ENCODE peak calls at places on chromosomes 16 and 17, in six cellular contexts. One of them, this sample, is unnamed.

GRCh38 chr16:20612551-20613470 is 36.6 kb upstream of the ACSM2B start:
- DNase-seq in progenitor cell of endocrine pancreas: no peak
- DNase-seq in HFF-Myc: no peak
- DNase-seq in H1: no peak
- DNase-seq in PC-9: no peak
- DNase-seq in GM23338: no peak
- DNase-seq in this sample: no peak

GRCh38 chr17:5260542-5260941 is 21.5 kb upstream of the RABEP1 start:
- DNase-seq in progenitor cell of endocrine pancreas: no peak
- DNase-seq in HFF-Myc: no peak
- DNase-seq in H1: no peak
- DNase-seq in PC-9: peak; percentile 94
- DNase-seq in GM23338: no peak
- DNase-seq in this sample: no peak

GRCh38 chr17:6512552-6512951 is 43.8 kb downstream of the PITPNM3 start:
- DNase-seq in progenitor cell of endocrine pancreas: no peak
- DNase-seq in HFF-Myc: no peak
- DNase-seq in H1: no peak
- DNase-seq in PC-9: no peak
- DNase-seq in GM23338: no peak
- DNase-seq in this sample: no peak

GRCh38 chr16:5042574-5043171 is 8.9 kb upstream of the NAGPA start:
- DNase-seq in progenitor cell of endocrine pancreas: no peak
- DNase-seq in HFF-Myc: no peak
- DNase-seq in H1: no peak
- DNase-seq in PC-9: no peak
- DNase-seq in GM23338: peak; percentile 60
- DNase-seq in this sample: no peak

GRCh38 chr17:41784207-41784744 is 2.2 kb downstream of the JUP start:
- DNase-seq in progenitor cell of endocrine pancreas: no peak
- DNase-seq in HFF-Myc: no peak
- DNase-seq in H1: no peak
- DNase-seq in PC-9: peak; percentile 74
- DNase-seq in GM23338: peak; percentile 75
- DNase-seq in this sample: no peak

GRCh38 chr17:58902312-58902711 is 146.7 kb downstream of the PPM1E start:
- DNase-seq in progenitor cell of endocrine pancreas: no peak
- DNase-seq in HFF-Myc: no peak
- DNase-seq in H1: no peak
- DNase-seq in PC-9: no peak
- DNase-seq in GM23338: no peak
- DNase-seq in this sample: no peak

GRCh38 chr17:57830880-57831279 is 19.0 kb downstream of the MRPS23 start:
- DNase-seq in progenitor cell of endocrine pancreas: no peak
- DNase-seq in HFF-Myc: no peak
- DNase-seq in H1: no peak
- DNase-seq in PC-9: no peak
- DNase-seq in GM23338: no peak
- DNase-seq in this sample: no peak

GRCh38 chr16:77898671-77899211 is 110.4 kb downstream of the VAT1L start:
- DNase-seq in progenitor cell of endocrine pancreas: no peak
- DNase-seq in HFF-Myc: peak; percentile 19
- DNase-seq in H1: no peak
- DNase-seq in PC-9: no peak
- DNase-seq in GM23338: no peak
- DNase-seq in this sample: no peak

GRCh38 chr16:60929-61878 is 7.6 kb downstream of the SNRNP25 start:
- DNase-seq in progenitor cell of endocrine pancreas: no peak
- DNase-seq in HFF-Myc: no peak
- DNase-seq in H1: no peak
- DNase-seq in PC-9: no peak
- DNase-seq in GM23338: peak; percentile 32
- DNase-seq in this sample: no peak

GRCh38 chr16:9318764-9319163 is 227.3 kb downstream of the HAPSTR1 start:
- DNase-seq in progenitor cell of endocrine pancreas: no peak
- DNase-seq in HFF-Myc: no peak
- DNase-seq in H1: no peak
- DNase-seq in PC-9: no peak
- DNase-seq in GM23338: peak; percentile 64
- DNase-seq in this sample: no peak

GRCh38 chr16:50253511-50253903 is 12.8 kb upstream of the ADCY7 start:
- DNase-seq in progenitor cell of endocrine pancreas: no peak
- DNase-seq in HFF-Myc: no peak
- DNase-seq in H1: no peak
- DNase-seq in PC-9: no peak
- DNase-seq in GM23338: no peak
- DNase-seq in this sample: no peak

GRCh38 chr17:72806011-72806410 is 286.5 kb downstream of the SLC39A11 start:
- DNase-seq in progenitor cell of endocrine pancreas: no peak
- DNase-seq in HFF-Myc: no peak
- DNase-seq in H1: no peak
- DNase-seq in PC-9: no peak
- DNase-seq in GM23338: no peak
- DNase-seq in this sample: no peak

GRCh38 chr17:63270610-63271009 is 175.5 kb downstream of the CYB561 start:
- DNase-seq in progenitor cell of endocrine pancreas: no peak
- DNase-seq in HFF-Myc: no peak
- DNase-seq in H1: no peak
- DNase-seq in PC-9: no peak
- DNase-seq in GM23338: no peak
- DNase-seq in this sample: no peak

GRCh38 chr16:17448640-17449638 is 21.8 kb downstream of the XYLT1 start:
- DNase-seq in progenitor cell of endocrine pancreas: no peak
- DNase-seq in HFF-Myc: no peak
- DNase-seq in H1: no peak
- DNase-seq in PC-9: no peak
- DNase-seq in GM23338: no peak
- DNase-seq in this sample: no peak

GRCh38 chr16:50255538-50255937 is 10.8 kb upstream of the ADCY7 start:
- DNase-seq in progenitor cell of endocrine pancreas: no peak
- DNase-seq in HFF-Myc: no peak
- DNase-seq in H1: no peak
- DNase-seq in PC-9: no peak
- DNase-seq in GM23338: no peak
- DNase-seq in this sample: no peak

GRCh38 chr17:50559674-50560184 is 786 bp upstream of the CACNA1G start:
- DNase-seq in progenitor cell of endocrine pancreas: no peak
- DNase-seq in HFF-Myc: no peak
- DNase-seq in H1: peak; percentile 88
- DNase-seq in PC-9: no peak
- DNase-seq in GM23338: peak; percentile 98
- DNase-seq in this sample: peak; percentile 82

GRCh38 chr16:81448154-81449131 is 3.8 kb downstream of the CMIP start:
- DNase-seq in progenitor cell of endocrine pancreas: peak; percentile 50
- DNase-seq in HFF-Myc: no peak
- DNase-seq in H1: no peak
- DNase-seq in PC-9: no peak
- DNase-seq in GM23338: peak; percentile 44
- DNase-seq in this sample: no peak

GRCh38 chr16:66491716-66492064 is 58.2 kb downstream of the TK2 start:
- DNase-seq in progenitor cell of endocrine pancreas: no peak
- DNase-seq in HFF-Myc: no peak
- DNase-seq in H1: no peak
- DNase-seq in PC-9: no peak
- DNase-seq in GM23338: no peak
- DNase-seq in this sample: no peak

GRCh38 chr16:21646721-21647561 is 5.5 kb downstream of the IGSF6 start:
- DNase-seq in progenitor cell of endocrine pancreas: no peak
- DNase-seq in HFF-Myc: no peak
- DNase-seq in H1: no peak
- DNase-seq in PC-9: no peak
- DNase-seq in GM23338: no peak
- DNase-seq in this sample: peak; percentile 59

GRCh38 chr16:8194795-8195194 is 395.5 kb downstream of the TMEM114 start:
- DNase-seq in progenitor cell of endocrine pancreas: no peak
- DNase-seq in HFF-Myc: no peak
- DNase-seq in H1: peak; percentile 81
- DNase-seq in PC-9: no peak
- DNase-seq in GM23338: peak; percentile 42
- DNase-seq in this sample: no peak

GRCh38 chr17:3810019-3810418 is 9.0 kb upstream of the ITGAE start:
- DNase-seq in progenitor cell of endocrine pancreas: no peak
- DNase-seq in HFF-Myc: no peak
- DNase-seq in H1: no peak
- DNase-seq in PC-9: no peak
- DNase-seq in GM23338: no peak
- DNase-seq in this sample: no peak

GRCh38 chr16:19505600-19506303 is 16.1 kb downstream of the GDE1 start:
- DNase-seq in progenitor cell of endocrine pancreas: no peak
- DNase-seq in HFF-Myc: no peak
- DNase-seq in H1: no peak
- DNase-seq in PC-9: peak; percentile 95
- DNase-seq in GM23338: no peak
- DNase-seq in this sample: no peak

GRCh38 chr17:75991396-75991795 is 9.3 kb upstream of the CDK3 start:
- DNase-seq in progenitor cell of endocrine pancreas: no peak
- DNase-seq in HFF-Myc: no peak
- DNase-seq in H1: no peak
- DNase-seq in PC-9: no peak
- DNase-seq in GM23338: no peak
- DNase-seq in this sample: no peak

GRCh38 chr16:67326472-67327309 is at the start of the genes KCTD19 and LRRC36:
- DNase-seq in progenitor cell of endocrine pancreas: peak; percentile 94
- DNase-seq in HFF-Myc: no peak
- DNase-seq in H1: peak; percentile 100
- DNase-seq in PC-9: no peak
- DNase-seq in GM23338: peak; percentile 96
- DNase-seq in this sample: peak; percentile 89

DNA sequence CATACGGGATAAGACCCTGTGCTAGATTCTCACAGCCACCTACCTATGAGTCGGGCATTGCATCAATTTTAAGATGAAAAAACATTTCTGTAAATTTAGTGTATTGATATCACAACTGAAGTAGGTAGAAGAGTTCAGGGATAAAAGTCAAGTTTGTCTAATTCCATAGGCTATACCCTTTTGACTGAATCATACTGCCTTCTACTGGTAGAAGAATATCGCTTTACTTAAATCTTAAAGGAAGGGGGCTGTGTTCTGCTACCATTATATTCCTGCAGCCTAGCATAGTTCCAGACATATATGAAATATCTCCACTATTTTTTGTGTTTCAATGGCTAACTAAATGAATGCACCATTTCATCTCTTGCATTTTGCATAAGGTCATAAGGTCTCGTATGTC is 1128.6 kb downstream of the CDH8 start:
- DNase-seq in progenitor cell of endocrine pancreas: no peak
- DNase-seq in HFF-Myc: no peak
- DNase-seq in H1: no peak
- DNase-seq in PC-9: no peak
- DNase-seq in GM23338: peak; percentile 22
- DNase-seq in this sample: no peak
- TF ChIP-seq CTCF in progenitor cell of endocrine pancreas: peak; percentile 45
- TF ChIP-seq CTCF in HFF-Myc: no peak
- TF ChIP-seq CTCF in H1: no peak
- TF ChIP-seq CTCF in PC-9: no peak
- TF ChIP-seq CTCF in GM23338: peak; percentile 56
- TF ChIP-seq CTCF in this sample: peak; percentile 40

GRCh38 chr17:32944248-32945020 is 16.5 kb downstream of the TMEM98 start:
- DNase-seq in progenitor cell of endocrine pancreas: no peak
- DNase-seq in HFF-Myc: no peak
- DNase-seq in H1: no peak
- DNase-seq in PC-9: no peak
- DNase-seq in GM23338: no peak
- DNase-seq in this sample: no peak
- TF ChIP-seq CTCF in progenitor cell of endocrine pancreas: no peak
- TF ChIP-seq CTCF in HFF-Myc: no peak
- TF ChIP-seq CTCF in H1: peak; percentile 18
- TF ChIP-seq CTCF in PC-9: no peak
- TF ChIP-seq CTCF in GM23338: peak; percentile 23
- TF ChIP-seq CTCF in this sample: no peak

GRCh38 chr16:82643136-82643535 is 16.4 kb downstream of the CDH13 start:
- DNase-seq in progenitor cell of endocrine pancreas: no peak
- DNase-seq in HFF-Myc: no peak
- DNase-seq in H1: no peak
- DNase-seq in PC-9: no peak
- DNase-seq in GM23338: no peak
- DNase-seq in this sample: no peak
- TF ChIP-seq CTCF in progenitor cell of endocrine pancreas: no peak
- TF ChIP-seq CTCF in HFF-Myc: no peak
- TF ChIP-seq CTCF in H1: no peak
- TF ChIP-seq CTCF in PC-9: no peak
- TF ChIP-seq CTCF in GM23338: no peak
- TF ChIP-seq CTCF in this sample: no peak

DNA sequence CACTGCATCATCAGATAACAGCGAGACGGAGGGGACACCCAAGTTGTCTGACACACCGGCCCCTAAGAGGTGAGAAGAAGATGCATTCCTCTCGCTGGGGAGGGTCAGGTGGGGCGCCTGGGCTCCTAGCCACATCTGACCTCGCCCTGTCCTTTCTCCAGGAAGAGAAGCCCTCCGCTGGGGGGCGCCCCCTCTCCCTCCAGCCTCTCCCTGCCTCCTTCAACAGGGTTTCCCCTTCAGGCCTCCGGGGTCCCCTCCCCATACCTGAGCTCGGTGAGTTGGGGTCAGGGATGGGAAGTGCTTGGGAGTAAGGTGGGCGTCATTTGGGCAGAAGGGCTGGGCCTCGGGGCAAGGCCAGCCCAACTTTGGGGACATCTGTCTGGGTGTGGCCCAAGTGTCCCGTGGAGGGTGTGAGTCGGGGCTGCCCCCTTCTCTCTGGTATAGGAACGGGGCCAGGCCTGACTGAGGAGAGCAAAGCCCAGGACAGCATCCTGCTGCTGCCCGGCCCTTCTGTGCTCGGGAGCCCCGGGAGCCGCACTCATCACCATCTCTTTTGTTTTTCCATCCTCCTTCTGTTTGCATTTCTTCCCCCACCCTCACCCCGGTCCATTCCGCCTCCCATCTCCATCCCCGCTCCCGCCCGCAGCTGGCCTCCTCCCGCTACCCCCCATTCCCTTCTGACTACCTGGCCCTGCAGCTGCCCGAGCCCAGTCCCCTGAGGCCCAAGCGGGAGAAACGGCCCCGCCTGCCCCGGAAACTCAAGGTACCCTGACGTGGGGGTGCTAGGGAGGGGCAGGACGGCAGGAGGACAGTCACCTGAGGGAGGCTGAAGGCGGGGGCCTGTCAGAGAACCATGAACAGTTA is 5.0 kb downstream of the INO80E start:
- DNase-seq in progenitor cell of endocrine pancreas: no peak
- DNase-seq in HFF-Myc: no peak
- DNase-seq in H1: peak; percentile 87
- DNase-seq in PC-9: no peak
- DNase-seq in GM23338: peak; percentile 88
- DNase-seq in this sample: no peak
- TF ChIP-seq CTCF in progenitor cell of endocrine pancreas: no peak
- TF ChIP-seq CTCF in HFF-Myc: no peak
- TF ChIP-seq CTCF in H1: peak; percentile 55
- TF ChIP-seq CTCF in PC-9: no peak
- TF ChIP-seq CTCF in GM23338: peak; percentile 71
- TF ChIP-seq CTCF in this sample: no peak

This sample was measured in type B pancreatic cell.